ENCODE peak calls at places on chromosomes 16 and 17, in five cellular contexts. X, V, A, I and M are unnamed samples.
A peak's percentile ranks its signal among the peaks of the same experiment; 100 is the strongest.

GRCh38 chr16:50797456-50797855 is 55.6 kb downstream of the CYLD start:
- DNase-seq in X (no peak), V (no peak), A (no peak), I (no peak), M (no peak)

GRCh38 chr16:48117217-48118105 is 38.3 kb downstream of the ABCC12 start:
- DNase-seq in X (no peak), V (peak; percentile 81), A (peak; percentile 89), I (no peak), M (no peak)

GRCh38 chr17:32007463-32008298 is 498 bp downstream of the LRRC37B start:
- DNase-seq in X (no peak), V (peak; percentile 48), A (peak; percentile 67), I (peak; percentile 17), M (no peak)

GRCh38 chr17:67443931-67444597 is 67.0 kb downstream of the PITPNC1 start:
- DNase-seq in X (no peak), V (no peak), A (no peak), I (no peak), M (no peak)

GRCh38 chr17:45372325-45372869 is 55.6 kb upstream of the MAP3K14 start:
- DNase-seq in X (no peak), V (peak; percentile 47), A (no peak), I (no peak), M (no peak)

GRCh38 chr17:72534265-72534664 is 413.4 kb downstream of the SOX9 start:
- DNase-seq in X (no peak), V (no peak), A (no peak), I (no peak), M (no peak)

GRCh38 chr17:64297467-64298088 is 34.5 kb upstream of the TEX2 start:
- DNase-seq in X (no peak), V (no peak), A (no peak), I (no peak), M (no peak)

GRCh38 chr17:34579979-34580684 is 750 bp downstream of the TMEM132E start:
- DNase-seq in X (no peak), V (peak; percentile 23), A (peak; percentile 75), I (peak; percentile 43), M (no peak)

GRCh38 chr17:36578671-36579070 is 13.0 kb upstream of the DHRS11 start:
- DNase-seq in X (no peak), V (no peak), A (no peak), I (no peak), M (no peak)

GRCh38 chr17:7767425-7768021 is 50.0 kb downstream of the DNAH2 start:
- DNase-seq in X (no peak), V (no peak), A (no peak), I (peak; percentile 46), M (no peak)

GRCh38 chr17:14282700-14283099 is 18.2 kb upstream of the HS3ST3B1 start:
- DNase-seq in X (no peak), V (no peak), A (no peak), I (no peak), M (no peak)

GRCh38 chr17:9402590-9403199 is 172.9 kb downstream of the STX8 start:
- DNase-seq in X (no peak), V (peak; percentile 67), A (peak; percentile 39), I (no peak), M (no peak)

GRCh38 chr16:11742041-11742535 is 569 bp downstream of the TXNDC11 start:
- DNase-seq in X (peak; percentile 58), V (peak; percentile 39), A (no peak), I (peak; percentile 61), M (peak; percentile 56)

GRCh38 chr17:62616993-62617893 is 10.2 kb upstream of the MRC2 start:
- DNase-seq in X (no peak), V (no peak), A (peak; percentile 81), I (no peak), M (no peak)

GRCh38 chr17:3944485-3945388 is 19.5 kb downstream of the ATP2A3 start:
- DNase-seq in X (peak; percentile 66), V (peak; percentile 36), A (peak; percentile 97), I (no peak), M (no peak)

GRCh38 chr17:76697702-76698465 is 12.9 kb downstream of the MXRA7 start:
- DNase-seq in X (no peak), V (no peak), A (peak; percentile 91), I (no peak), M (no peak)

GRCh38 chr16:3846595-3847091 is 33.9 kb downstream of the CREBBP start:
- DNase-seq in X (no peak), V (no peak), A (no peak), I (no peak), M (no peak)

GRCh38 chr16:18969050-18969854 is 14.5 kb upstream of the TMC7 start:
- DNase-seq in X (peak; percentile 87), V (peak; percentile 75), A (peak; percentile 88), I (peak; percentile 76), M (peak; percentile 79)

GRCh38 chr17:19897108-19897854 is 29.5 kb upstream of the ULK2 start:
- DNase-seq in X (peak; percentile 61), V (peak; percentile 28), A (no peak), I (peak; percentile 47), M (no peak)

GRCh38 chr17:36945959-36946725 is 2.6 kb upstream of the AATF start:
- DNase-seq in X (no peak), V (no peak), A (peak; percentile 51), I (no peak), M (no peak)

GRCh38 chr17:76469076-76469990 is 1.9 kb downstream of the AANAT start:
- DNase-seq in X (no peak), V (no peak), A (no peak), I (no peak), M (peak; percentile 76)

GRCh38 chr17:42135664-42136653 is 13.4 kb downstream of the HSPB9 start:
- DNase-seq in X (peak; percentile 91), V (peak; percentile 77), A (no peak), I (peak; percentile 97), M (peak; percentile 84)

GRCh38 chr17:31105991-31106390 is 11.2 kb downstream of the NF1 start:
- DNase-seq in X (no peak), V (no peak), A (no peak), I (no peak), M (no peak)

GRCh38 chr17:82962163-82962720 is 117.2 kb upstream of the METRNL start:
- DNase-seq in X (peak; percentile 17), V (no peak), A (no peak), I (no peak), M (peak; percentile 63)

GRCh38 chr17:76139261-76139752 is 1.7 kb downstream of the FOXJ1 start:
- DNase-seq in X (no peak), V (no peak), A (peak; percentile 41), I (no peak), M (no peak)

GRCh38 chr16:25143898-25144297 is 32.4 kb downstream of the LCMT1 start:
- DNase-seq in X (no peak), V (peak; percentile 35), A (peak; percentile 26), I (peak; percentile 67), M (no peak)
- TF ChIP-seq CTCF in X (no peak), V (peak; percentile 24), A (peak; percentile 51), I (peak; percentile 79), M (no peak)

GRCh38 chr17:29051194-29051593 is 8.3 kb downstream of the PIPOX start:
- DNase-seq in X (no peak), V (no peak), A (no peak), I (no peak), M (no peak)

GRCh38 chr17:29059281-29059680 is 16.3 kb downstream of the PIPOX start:
- DNase-seq in X (no peak), V (peak; percentile 58), A (no peak), I (no peak), M (no peak)

GRCh38 chr17:29051731-29052130 is 8.8 kb downstream of the PIPOX start:
- DNase-seq in X (no peak), V (no peak), A (no peak), I (no peak), M (no peak)

GRCh38 chr17:29050176-29050575 is 7.2 kb downstream of the PIPOX start:
- DNase-seq in X (no peak), V (no peak), A (no peak), I (no peak), M (no peak)

DNA sequence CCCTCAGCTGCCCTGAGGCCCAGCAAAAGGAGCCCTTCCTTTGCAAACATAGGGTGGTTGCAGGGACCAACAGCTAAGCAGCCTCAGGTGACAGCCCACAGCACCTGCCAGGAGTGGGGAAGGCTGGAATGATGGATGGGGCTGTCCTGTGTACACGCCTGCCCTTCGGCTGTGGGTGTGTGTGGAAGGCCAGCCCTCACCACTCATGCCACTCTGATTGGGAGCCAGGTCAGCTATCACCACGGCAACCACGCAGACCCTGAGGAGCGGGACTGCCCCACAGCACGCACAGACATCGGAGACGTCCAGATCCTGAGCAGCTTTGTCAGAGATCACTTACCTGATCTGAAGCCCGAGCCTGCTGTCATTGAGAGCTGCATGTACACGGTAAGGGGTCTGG is 11.9 kb downstream of the PIPOX start:
- DNase-seq in X (no peak), V (no peak), A (peak; percentile 47), I (peak; percentile 24), M (no peak)
- H3K4me1 ChIP-seq in X (no peaks in the 10 kb centered on the region), V (peaks cover 7% of the 10 kb centered on the region), A (peaks cover 26% of the 10 kb centered on the region), I (no peaks in the 10 kb centered on the region), M (no peaks in the 10 kb centered on the region)

GRCh38 chr17:489758-490329 is 137.2 kb upstream of the RPH3AL start:
- DNase-seq in X (peak; percentile 60), V (peak; percentile 67), A (peak; percentile 52), I (peak; percentile 29), M (peak; percentile 90)
- H3K4me3 ChIP-seq in X (peak overlapping the region; percentile 55), V (peak overlapping the region; percentile 52), A (peak overlapping the region; percentile 53), I (no peak overlapping the region), M (peak overlapping the region; percentile 40)

GRCh38 chr16:89257281-89257731 is 39.8 kb downstream of the ZNF778 start:
- DNase-seq in X (no peak), V (no peak), A (peak; percentile 44), I (no peak), M (no peak)
- TF ChIP-seq CTCF in X (no peak), V (no peak), A (no peak), I (no peak), M (no peak)